ENCODE peak calls at places on chromosomes 5 and 9, in five cellular contexts. V is NCI-H2081; S is hypothalamus; F is hippocampal formation; L is CD4-positive, alpha-beta T cell. K is an unnamed sample.

GRCh38 chr5:40437452-40437861 is 242.3 kb upstream of the PTGER4 start:
- DNase-seq in V (no peak), F (no peak), S (no peak), L (peak), K (peak)

GRCh38 chr9:10062629-10063395 is 550.0 kb downstream of the PTPRD start:
- DNase-seq in S (no peak), V (no peak), L (no peak), F (no peak), K (peak)

GRCh38 chr9:120931278-120932085 is 4.9 kb upstream of the TRAF1 start:
- DNase-seq in S (no peak), V (no peak), F (no peak), L (no peak), K (peak)

GRCh38 chr9:113215142-113215541 is 5.9 kb downstream of the FKBP15 start:
- DNase-seq in L (no peak), V (no peak), F (no peak), S (no peak), K (peak)

GRCh38 chr5:122163151-122164069 is 34.1 kb downstream of the ZNF474 start:
- DNase-seq in F (no peak), L (no peak), V (no peak), S (peak), K (peak)

GRCh38 chr9:33988219-33988890 is 60.3 kb downstream of the UBAP2 start:
- DNase-seq in V (no peak), S (no peak), F (no peak), L (no peak), K (no peak)

GRCh38 chr5:58462154-58462553 is 2.3 kb upstream of the PLK2 start:
- DNase-seq in V (no peak), L (no peak), F (no peak), S (no peak), K (no peak)

GRCh38 chr9:75672478-75672877 is 218.0 kb upstream of the PCSK5 start:
- DNase-seq in L (no peak), F (no peak), S (no peak), V (peak), K (no peak)

GRCh38 chr5:144421411-144421810 is 250.7 kb downstream of the KCTD16 start:
- DNase-seq in V (no peak), F (no peak), S (no peak), L (no peak), K (no peak)

K was measured in RKO.